ENCODE peak calls at places on chromosome 15, in eight cellular contexts. M, Q, V, N, C, X, D and W are unnamed samples.

GRCh38 chr15:100229181-100230163 is 112.3 kb downstream of the ADAMTS17 start:
- DNase-seq in C (no peak), N (no peak), Q (no peak), V (peak), M (no peak), X (no peak), D (no peak), W (no peak)

GRCh38 chr15:41932101-41932500 is 38.2 kb upstream of the SPTBN5 start:
- DNase-seq in C (no peak), N (no peak), V (no peak), D (no peak), X (no peak), Q (no peak), M (no peak), W (no peak)

GRCh38 chr15:95843241-95843851 is 487.2 kb upstream of the NR2F2 start:
- DNase-seq in X (peak), M (no peak), N (no peak), C (peak), V (no peak), D (peak), Q (peak), W (no peak)

GRCh38 chr15:69509131-69509530 is 56.5 kb downstream of the RPLP1 start:
- DNase-seq in D (no peak), C (no peak), M (no peak), V (no peak), Q (no peak), N (no peak), X (no peak), W (no peak)

GRCh38 chr15:43144512-43144911 is 11.1 kb downstream of the TMEM62 start:
- DNase-seq in V (no peak), Q (no peak), N (no peak), M (no peak), D (no peak), C (no peak), X (no peak), W (no peak)

GRCh38 chr15:43225201-43225949 is 4.6 kb upstream of the EPB42 start:
- DNase-seq in Q (no peak), N (no peak), M (no peak), D (peak), V (peak), X (peak), C (no peak), W (no peak)

GRCh38 chr15:74129411-74130088 is 836 bp upstream of the ISLR2 start:
- DNase-seq in N (no peak), Q (no peak), C (no peak), D (no peak), X (no peak), V (no peak), M (no peak), W (no peak)

GRCh38 chr15:60000113-60000823 is 3.8 kb upstream of the FOXB1 start:
- DNase-seq in D (no peak), Q (no peak), M (no peak), V (no peak), X (no peak), N (no peak), C (no peak), W (no peak)

GRCh38 chr15:36645106-36645505 is 65.7 kb downstream of the CDIN1 start:
- DNase-seq in M (no peak), C (no peak), X (peak), V (no peak), N (no peak), D (no peak), Q (no peak), W (no peak)

GRCh38 chr15:50123861-50124556 is 5.0 kb upstream of the ATP8B4 start:
- DNase-seq in X (no peak), M (no peak), Q (no peak), V (no peak), C (no peak), D (no peak), N (no peak), W (no peak)

GRCh38 chr15:31200735-31201151 is 99.2 kb upstream of the TRPM1 start:
- DNase-seq in X (no peak), D (peak), N (no peak), V (peak), C (no peak), M (peak), Q (no peak), W (peak)

GRCh38 chr15:81410318-81410753 is 36.3 kb upstream of the TMC3 start:
- DNase-seq in N (no peak), V (peak), M (no peak), X (peak), Q (peak), C (peak), D (peak), W (no peak)